ENCODE peak calls at places on chromosomes 6 and 20, in seven cellular contexts. A is psoas muscle, C is ovary, K is IMR-90, W is glutamatergic neuron, D is AG10803, G is pancreas. Q is an unnamed sample.

GRCh38 chr6:157744202-157744601 is 78.8 kb upstream of the SNX9 start:
- DNase-seq in W (no peak), D (no peak), K (no peak), G (no peak), A (no peak), C (no peak), Q (no peak)

GRCh38 chr20:34370062-34370461 is 7.0 kb downstream of the ITCH start:
- DNase-seq in K (no peak), D (no peak), W (no peak), C (no peak), A (no peak), G (no peak), Q (no peak)

GRCh38 chr20:51128198-51128597 is 105.3 kb upstream of the KCNG1 start:
- DNase-seq in W (no peak), D (peak), A (no peak), K (peak), C (no peak), G (no peak), Q (peak)

GRCh38 chr6:138128096-138128495 is 20.9 kb upstream of the PERP start:
- DNase-seq in K (no peak), G (no peak), W (no peak), C (no peak), D (no peak), A (no peak), Q (no peak)

GRCh38 chr6:146339716-146340115 is 203.9 kb upstream of the RAB32 start:
- DNase-seq in G (no peak), A (no peak), D (peak), K (no peak), W (no peak), C (no peak), Q (no peak)

GRCh38 chr20:23654722-23655121 is 17.0 kb upstream of the CST3 start:
- DNase-seq in W (no peak), A (no peak), K (no peak), D (no peak), C (no peak), G (no peak), Q (no peak)

GRCh38 chr6:151436814-151437213 is 15.1 kb downstream of the RMND1 start:
- DNase-seq in A (no peak), K (peak), C (no peak), W (no peak), D (peak), G (no peak), Q (no peak)

GRCh38 chr20:10651227-10651990 is 22.4 kb downstream of the JAG1 start:
- DNase-seq in W (no peak), C (no peak), D (peak), A (no peak), G (no peak), K (peak), Q (no peak)

GRCh38 chr20:19885981-19886665 is 128.1 kb downstream of the RIN2 start:
- DNase-seq in A (peak), D (peak), W (no peak), K (peak), C (peak), G (peak), Q (no peak)

GRCh38 chr6:69622230-69622629 is 174.6 kb downstream of the LMBRD1 start:
- DNase-seq in D (no peak), G (no peak), C (no peak), K (no peak), A (no peak), W (no peak), Q (no peak)

GRCh38 chr6:52361347-52361944 is 505 bp upstream of the PAQR8 start:
- DNase-seq in K (peak), C (peak), W (no peak), A (no peak), D (peak), G (no peak), Q (peak)

GRCh38 chr20:4585104-4585753 is 136.5 kb upstream of the PRND start:
- DNase-seq in W (no peak), D (peak), K (peak), A (no peak), C (no peak), G (no peak), Q (no peak)

GRCh38 chr6:43722920-43723565 is 35.5 kb upstream of the MRPS18A start:
- DNase-seq in D (peak), A (no peak), G (no peak), W (no peak), C (no peak), K (no peak), Q (no peak)

GRCh38 chr6:110661426-110661825 is 153.8 kb downstream of the CDK19 start:
- DNase-seq in W (no peak), G (no peak), D (no peak), K (no peak), A (no peak), C (no peak), Q (no peak)

GRCh38 chr20:14700641-14700965 is 363.2 kb upstream of the FLRT3 start:
- DNase-seq in K (no peak), W (no peak), G (no peak), D (peak), C (no peak), A (no peak), Q (no peak)

GRCh38 chr6:149140137-149140909 is 177.2 kb upstream of the TAB2 start:
- DNase-seq in C (no peak), K (no peak), W (no peak), D (no peak), G (no peak), A (no peak), Q (peak)

GRCh38 chr6:30238178-30238795 is 25.1 kb upstream of the TRIM26 start:
- DNase-seq in W (no peak), A (no peak), C (no peak), G (no peak), K (peak), D (peak), Q (peak)

GRCh38 chr20:21099653-21100589 is 6.2 kb downstream of the LINC00237 start:
- DNase-seq in A (peak), K (peak), W (peak), C (no peak), G (peak), D (peak), Q (peak)

GRCh38 chr6:101085327-101085726 is 204.2 kb upstream of the ASCC3 start:
- DNase-seq in G (no peak), W (no peak), K (no peak), C (no peak), A (no peak), D (no peak), Q (no peak)

GRCh38 chr6:55913213-55914195 is 38.1 kb upstream of the BMP5 start:
- DNase-seq in G (no peak), D (no peak), W (no peak), A (no peak), C (no peak), K (peak), Q (no peak)

GRCh38 chr6:131470549-131470948 is 102.5 kb upstream of the ARG1 start:
- DNase-seq in C (no peak), A (no peak), G (no peak), D (no peak), K (no peak), W (no peak), Q (no peak)

GRCh38 chr20:37905969-37906613 is 3.2 kb downstream of the VSTM2L start:
- DNase-seq in W (no peak), K (no peak), G (no peak), D (no peak), A (no peak), C (no peak), Q (no peak)

GRCh38 chr20:51457281-51457932 is 85.1 kb downstream of the NFATC2 start:
- DNase-seq in A (peak), C (peak), G (no peak), D (peak), K (peak), W (no peak), Q (peak)

GRCh38 chr6:106510090-106510970 is 119.0 kb downstream of the RTN4IP1 start:
- DNase-seq in A (peak), G (peak), K (no peak), C (peak), W (peak), D (no peak), Q (peak)

GRCh38 chr6:17940151-17940791 is 47.2 kb downstream of the KIF13A start:
- DNase-seq in W (no peak), G (no peak), D (no peak), C (no peak), K (no peak), A (no peak), Q (no peak)

GRCh38 chr6:21246075-21246474 is 347.5 kb upstream of the SOX4 start:
- DNase-seq in C (no peak), W (no peak), G (no peak), A (no peak), D (no peak), K (no peak), Q (no peak)

GRCh38 chr6:158073776-158074175 is 92.1 kb downstream of the SYNJ2 start:
- DNase-seq in K (no peak), W (no peak), C (peak), G (no peak), D (no peak), A (no peak), Q (no peak)

GRCh38 chr6:142448091-142448729 is 146.4 kb downstream of the ADGRG6 start:
- DNase-seq in C (no peak), A (no peak), K (no peak), G (no peak), W (no peak), D (no peak), Q (no peak)

GRCh38 chr6:142455957-142456589 is 154.3 kb downstream of the ADGRG6 start:
- DNase-seq in W (no peak), K (no peak), A (no peak), C (no peak), D (no peak), G (no peak), Q (no peak)

GRCh38 chr6:142457638-142458406 is 156.0 kb downstream of the ADGRG6 start:
- DNase-seq in A (no peak), G (no peak), W (no peak), C (no peak), D (no peak), K (no peak), Q (no peak)

GRCh38 chr6:142458857-142459256 is 157.1 kb downstream of the ADGRG6 start:
- DNase-seq in C (no peak), G (no peak), D (no peak), A (no peak), W (no peak), K (no peak), Q (no peak)

DNA sequence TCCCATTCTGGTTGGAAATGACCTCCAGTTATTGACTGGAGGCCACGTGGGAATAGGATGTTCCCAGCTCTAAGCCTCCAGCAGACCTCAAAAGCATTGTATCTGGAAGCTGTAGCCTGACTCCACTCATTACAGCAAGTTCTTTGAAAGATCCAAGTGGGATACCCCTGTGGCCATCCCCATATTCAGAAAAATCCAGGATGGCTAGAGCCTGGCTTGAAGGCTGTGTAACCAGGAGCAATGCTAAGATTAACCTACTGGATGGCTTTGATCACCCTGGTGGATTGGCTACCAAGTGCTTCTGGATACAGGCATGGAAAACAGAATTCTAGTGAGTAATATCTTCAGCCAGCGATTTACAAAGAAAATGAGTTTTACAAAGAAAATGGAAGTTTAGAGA is 151.2 kb downstream of the ADGRG6 start:
- DNase-seq in C (no peak), W (no peak), A (no peak), G (no peak), D (no peak), K (no peak), Q (no peak)
- TF ChIP-seq CTCF in C (no peak), W (no peak), A (no peak), G (no peak), D (no peak), K (no peak), Q (no peak)

GRCh38 chr6:42086665-42087050 is 36.3 kb downstream of the TAF8 start:
- DNase-seq in G (no peak), A (peak), D (no peak), C (no peak), W (no peak), K (no peak), Q (no peak)

GRCh38 chr6:42088101-42088591 is 37.8 kb downstream of the TAF8 start:
- DNase-seq in W (no peak), A (no peak), K (peak), G (no peak), C (no peak), D (peak), Q (no peak)

GRCh38 chr6:42084889-42085288 is 34.6 kb downstream of the TAF8 start:
- DNase-seq in W (no peak), K (peak), A (no peak), G (no peak), C (no peak), D (no peak), Q (no peak)

GRCh38 chr6:42083530-42083929 is 33.2 kb downstream of the TAF8 start:
- DNase-seq in G (no peak), D (no peak), K (no peak), A (peak), W (no peak), C (no peak), Q (no peak)

DNA sequence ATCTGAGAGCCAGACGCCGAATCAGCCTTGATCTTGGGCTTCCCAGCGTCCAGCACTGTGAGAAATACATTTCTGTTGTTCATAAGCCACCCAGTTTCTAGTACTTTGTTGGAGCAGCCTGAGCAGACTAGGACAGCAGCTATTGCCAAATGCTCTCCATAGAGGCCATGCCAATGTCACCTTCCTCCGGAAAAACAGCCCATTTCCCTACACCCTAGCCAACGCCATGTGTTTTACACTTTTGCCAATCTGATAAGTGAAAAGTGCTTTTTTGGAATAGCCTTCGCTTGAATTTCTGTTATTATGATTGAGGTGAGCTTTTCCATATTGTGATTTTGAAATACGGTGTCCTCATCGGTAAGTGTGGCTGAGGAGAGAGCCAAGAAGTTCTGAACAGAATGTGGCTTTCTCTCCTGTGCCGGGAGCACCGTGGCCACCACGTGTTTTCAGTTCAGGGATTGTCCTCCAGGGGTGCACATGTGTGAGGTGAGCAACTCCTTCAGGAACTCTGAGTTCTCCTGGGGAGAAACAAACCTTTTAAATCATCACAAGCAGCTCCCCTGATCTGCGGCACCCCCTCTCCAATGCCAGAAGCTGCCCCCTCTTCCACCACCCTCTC is 35.8 kb downstream of the TAF8 start:
- DNase-seq in W (no peak), C (no peak), K (no peak), G (no peak), A (peak), D (no peak), Q (no peak)
- TF ChIP-seq CTCF in W (peak), C (no peak), K (peak), G (peak), A (no peak), D (peak), Q (no peak)

GRCh38 chr6:32608374-32608773 is 18.7 kb upstream of the HLA-DRB1 start:
- DNase-seq in K (no peak), G (no peak), W (no peak), C (no peak), D (no peak), A (no peak), Q (no peak)
- TF ChIP-seq CTCF in K (no peak), G (no peak), W (no peak), C (no peak), D (no peak), A (no peak), Q (peak)

GRCh38 chr20:49658508-49658907 is 55.2 kb downstream of the B4GALT5 start:
- DNase-seq in D (no peak), K (no peak), A (no peak), C (no peak), W (no peak), G (no peak), Q (no peak)

GRCh38 chr20:49657118-49657901 is 56.4 kb downstream of the B4GALT5 start:
- DNase-seq in K (peak), W (no peak), G (no peak), D (peak), A (no peak), C (no peak), Q (no peak)

GRCh38 chr20:49659096-49659495 is 54.6 kb downstream of the B4GALT5 start:
- DNase-seq in K (no peak), A (no peak), D (no peak), G (no peak), W (no peak), C (no peak), Q (no peak)

GRCh38 chr20:49653925-49654324 is 59.8 kb downstream of the B4GALT5 start:
- DNase-seq in K (no peak), G (no peak), W (no peak), C (no peak), D (no peak), A (no peak), Q (no peak)

GRCh38 chr20:49656304-49656703 is 57.4 kb downstream of the B4GALT5 start:
- DNase-seq in C (no peak), K (peak), W (no peak), G (no peak), D (peak), A (no peak), Q (no peak)
- TF ChIP-seq CTCF in C (no peak), K (no peak), W (no peak), G (no peak), D (no peak), A (no peak), Q (no peak)

Q was measured in activated CD8-positive, alpha-beta T cell treated with anti-CD3 and anti-CD28 coated beads for 36 hours.